ENCODE peak calls at places on chromosomes 11 and 22, in nine cellular contexts. One of them, this sample, is unnamed. For H3K4me1, the result is how much of the 10 kb centered on the place peaks cover.

GRCh38 chr11:14374922-14375630 is 16.1 kb upstream of the RRAS2 start:
- DNase-seq in heart right ventricle: no peak
- DNase-seq in cardiac muscle cell: no peak
- DNase-seq in HepG2: no peak
- DNase-seq in Peyer's patch: no peak
- DNase-seq in spleen: no peak
- DNase-seq in tibial artery: no peak
- DNase-seq in gastrocnemius medialis: no peak
- DNase-seq in psoas muscle: no peak
- DNase-seq in this sample: no peak

GRCh38 chr11:102010776-102011500 is 36.3 kb upstream of the CFAP300 start:
- DNase-seq in heart right ventricle: peak
- DNase-seq in cardiac muscle cell: peak
- DNase-seq in gastrocnemius medialis: peak
- DNase-seq in tibial artery: peak
- DNase-seq in spleen: no peak
- DNase-seq in psoas muscle: peak
- DNase-seq in Peyer's patch: no peak
- DNase-seq in HepG2: peak
- DNase-seq in this sample: peak

GRCh38 chr22:22802346-22802970 is 85.2 kb upstream of the IGLL5 start:
- DNase-seq in tibial artery: no peak
- DNase-seq in psoas muscle: no peak
- DNase-seq in spleen: no peak
- DNase-seq in cardiac muscle cell: peak
- DNase-seq in HepG2: no peak
- DNase-seq in heart right ventricle: no peak
- DNase-seq in Peyer's patch: no peak
- DNase-seq in gastrocnemius medialis: no peak
- DNase-seq in this sample: no peak

GRCh38 chr11:103622296-103622695 is 414.1 kb upstream of the DDI1 start:
- DNase-seq in gastrocnemius medialis: no peak
- DNase-seq in psoas muscle: no peak
- DNase-seq in cardiac muscle cell: no peak
- DNase-seq in tibial artery: no peak
- DNase-seq in spleen: no peak
- DNase-seq in Peyer's patch: no peak
- DNase-seq in HepG2: no peak
- DNase-seq in heart right ventricle: no peak
- DNase-seq in this sample: no peak

GRCh38 chr22:37230673-37231405 is 13.2 kb downstream of the RAC2 start:
- DNase-seq in cardiac muscle cell: no peak
- DNase-seq in psoas muscle: peak
- DNase-seq in spleen: peak
- DNase-seq in heart right ventricle: no peak
- DNase-seq in tibial artery: no peak
- DNase-seq in gastrocnemius medialis: no peak
- DNase-seq in HepG2: no peak
- DNase-seq in Peyer's patch: peak
- DNase-seq in this sample: no peak

GRCh38 chr22:26825960-26826359 is 168.6 kb downstream of the MIAT start:
- DNase-seq in gastrocnemius medialis: no peak
- DNase-seq in HepG2: no peak
- DNase-seq in tibial artery: no peak
- DNase-seq in spleen: no peak
- DNase-seq in Peyer's patch: no peak
- DNase-seq in cardiac muscle cell: no peak
- DNase-seq in psoas muscle: no peak
- DNase-seq in heart right ventricle: no peak
- DNase-seq in this sample: no peak

GRCh38 chr11:88174627-88175003 is 628 bp downstream of the RAB38 start:
- DNase-seq in tibial artery: peak
- DNase-seq in cardiac muscle cell: peak
- DNase-seq in HepG2: no peak
- DNase-seq in Peyer's patch: no peak
- DNase-seq in spleen: peak
- DNase-seq in gastrocnemius medialis: peak
- DNase-seq in heart right ventricle: peak
- DNase-seq in psoas muscle: peak
- DNase-seq in this sample: peak

GRCh38 chr11:102620858-102621561 is 4.1 kb downstream of the MMP20 start:
- DNase-seq in psoas muscle: no peak
- DNase-seq in Peyer's patch: no peak
- DNase-seq in heart right ventricle: no peak
- DNase-seq in cardiac muscle cell: peak
- DNase-seq in tibial artery: peak
- DNase-seq in HepG2: no peak
- DNase-seq in spleen: no peak
- DNase-seq in gastrocnemius medialis: no peak
- DNase-seq in this sample: no peak

GRCh38 chr11:117181586-117182550 is 3.3 kb downstream of the SIDT2 start:
- DNase-seq in psoas muscle: peak
- DNase-seq in Peyer's patch: no peak
- DNase-seq in heart right ventricle: no peak
- DNase-seq in gastrocnemius medialis: no peak
- DNase-seq in tibial artery: no peak
- DNase-seq in cardiac muscle cell: no peak
- DNase-seq in spleen: no peak
- DNase-seq in HepG2: no peak
- DNase-seq in this sample: no peak

GRCh38 chr11:108906826-108907225 is 242.0 kb downstream of the DDX10 start:
- DNase-seq in heart right ventricle: no peak
- DNase-seq in tibial artery: no peak
- DNase-seq in HepG2: no peak
- DNase-seq in gastrocnemius medialis: no peak
- DNase-seq in spleen: no peak
- DNase-seq in cardiac muscle cell: no peak
- DNase-seq in Peyer's patch: no peak
- DNase-seq in psoas muscle: no peak
- DNase-seq in this sample: no peak

GRCh38 chr11:83195176-83195531 is 1.6 kb downstream of the ANKRD42 start:
- DNase-seq in HepG2: no peak
- DNase-seq in heart right ventricle: no peak
- DNase-seq in cardiac muscle cell: no peak
- DNase-seq in Peyer's patch: no peak
- DNase-seq in gastrocnemius medialis: no peak
- DNase-seq in psoas muscle: no peak
- DNase-seq in tibial artery: no peak
- DNase-seq in spleen: no peak
- DNase-seq in this sample: no peak
- TF ChIP-seq CTCF in HepG2: no peak
- TF ChIP-seq CTCF in heart right ventricle: no peak
- TF ChIP-seq CTCF in cardiac muscle cell: peak
- TF ChIP-seq CTCF in Peyer's patch: no peak
- TF ChIP-seq CTCF in gastrocnemius medialis: no peak
- TF ChIP-seq CTCF in psoas muscle: no peak
- TF ChIP-seq CTCF in tibial artery: no peak
- TF ChIP-seq CTCF in spleen: no peak
- TF ChIP-seq CTCF in this sample: no peak

GRCh38 chr22:17303840-17304779 is 65.2 kb upstream of the CECR2 start:
- DNase-seq in heart right ventricle: no peak
- DNase-seq in Peyer's patch: peak
- DNase-seq in HepG2: no peak
- DNase-seq in tibial artery: no peak
- DNase-seq in gastrocnemius medialis: peak
- DNase-seq in cardiac muscle cell: no peak
- DNase-seq in psoas muscle: no peak
- DNase-seq in spleen: peak
- DNase-seq in this sample: no peak

GRCh38 chr22:17302616-17303015 is 66.6 kb upstream of the CECR2 start:
- DNase-seq in heart right ventricle: no peak
- DNase-seq in Peyer's patch: no peak
- DNase-seq in psoas muscle: no peak
- DNase-seq in tibial artery: no peak
- DNase-seq in HepG2: no peak
- DNase-seq in gastrocnemius medialis: no peak
- DNase-seq in cardiac muscle cell: no peak
- DNase-seq in spleen: peak
- DNase-seq in this sample: no peak

GRCh38 chr22:17303441-17303839 is 65.8 kb upstream of the CECR2 start:
- DNase-seq in Peyer's patch: no peak
- DNase-seq in heart right ventricle: no peak
- DNase-seq in gastrocnemius medialis: no peak
- DNase-seq in cardiac muscle cell: no peak
- DNase-seq in spleen: peak
- DNase-seq in psoas muscle: no peak
- DNase-seq in HepG2: no peak
- DNase-seq in tibial artery: no peak
- DNase-seq in this sample: no peak

GRCh38 chr22:17305076-17305475 is 64.2 kb upstream of the CECR2 start:
- DNase-seq in spleen: peak
- DNase-seq in tibial artery: no peak
- DNase-seq in cardiac muscle cell: no peak
- DNase-seq in heart right ventricle: no peak
- DNase-seq in HepG2: no peak
- DNase-seq in psoas muscle: no peak
- DNase-seq in Peyer's patch: no peak
- DNase-seq in gastrocnemius medialis: no peak
- DNase-seq in this sample: no peak

DNA sequence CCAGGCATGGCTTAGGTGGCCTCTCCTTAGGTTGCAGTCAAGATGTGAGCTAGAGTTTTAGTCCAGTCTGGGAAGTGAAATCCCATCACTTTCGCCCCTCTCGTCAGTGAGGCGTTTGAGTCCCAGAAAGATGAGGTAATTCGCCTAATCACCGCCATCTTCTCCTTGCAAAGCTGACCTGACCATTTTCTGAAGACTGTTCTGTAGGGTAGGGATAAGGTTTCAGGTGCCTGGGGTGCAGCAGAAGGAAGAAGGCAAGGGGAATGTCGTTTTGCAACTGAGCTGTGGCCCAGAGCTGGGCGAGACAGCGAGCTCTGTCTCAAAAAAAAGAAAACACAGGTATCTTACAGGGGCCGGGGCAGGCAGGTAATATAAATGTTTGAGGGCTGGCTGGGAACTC is 61.7 kb upstream of the CECR2 start:
- DNase-seq in HepG2: no peak
- DNase-seq in Peyer's patch: no peak
- DNase-seq in psoas muscle: no peak
- DNase-seq in cardiac muscle cell: no peak
- DNase-seq in tibial artery: no peak
- DNase-seq in heart right ventricle: no peak
- DNase-seq in gastrocnemius medialis: no peak
- DNase-seq in spleen: no peak
- DNase-seq in this sample: no peak
- H3K4me3 ChIP-seq in HepG2: no peak
- H3K4me3 ChIP-seq in Peyer's patch: no peak
- H3K4me3 ChIP-seq in psoas muscle: no peak
- H3K4me3 ChIP-seq in cardiac muscle cell: no peak
- H3K4me3 ChIP-seq in tibial artery: no peak
- H3K4me3 ChIP-seq in heart right ventricle: no peak
- H3K4me3 ChIP-seq in gastrocnemius medialis: no peak
- H3K4me3 ChIP-seq in spleen: no peak
- H3K4me3 ChIP-seq in this sample: no peak

GRCh38 chr11:69803604-69804218 is 15.5 kb downstream of the FGF3 start:
- DNase-seq in Peyer's patch: no peak
- DNase-seq in psoas muscle: no peak
- DNase-seq in gastrocnemius medialis: no peak
- DNase-seq in heart right ventricle: no peak
- DNase-seq in cardiac muscle cell: no peak
- DNase-seq in tibial artery: no peak
- DNase-seq in spleen: no peak
- DNase-seq in HepG2: no peak
- DNase-seq in this sample: no peak
- H3K4me1 ChIP-seq in Peyer's patch: under half
- H3K4me1 ChIP-seq in psoas muscle: under half
- H3K4me1 ChIP-seq in gastrocnemius medialis: under half
- H3K4me1 ChIP-seq in heart right ventricle: under half
- H3K4me1 ChIP-seq in cardiac muscle cell: under half
- H3K4me1 ChIP-seq in tibial artery: under half
- H3K4me1 ChIP-seq in spleen: under half
- H3K4me1 ChIP-seq in HepG2: under half
- H3K4me1 ChIP-seq in this sample: under half

DNA sequence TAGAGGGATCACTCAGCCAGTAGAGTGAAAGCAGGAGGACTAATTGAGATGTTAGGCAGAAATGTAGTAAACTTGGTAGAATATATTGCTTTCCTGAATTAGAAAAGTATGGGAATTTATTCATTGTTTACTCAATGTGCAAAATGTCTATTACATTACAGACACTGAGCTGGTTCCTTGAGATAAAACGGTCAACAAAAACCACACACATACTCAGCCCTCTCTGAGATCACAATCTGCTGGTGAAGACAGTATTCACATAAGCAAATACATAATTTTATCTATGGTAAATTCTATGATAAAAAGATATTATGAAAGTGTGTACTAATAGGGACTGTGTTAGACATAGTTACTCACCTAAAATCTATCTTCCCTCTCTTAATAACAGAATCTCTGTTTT is 833.5 kb downstream of the KCNA4 start:
- DNase-seq in cardiac muscle cell: no peak
- DNase-seq in spleen: no peak
- DNase-seq in psoas muscle: no peak
- DNase-seq in tibial artery: no peak
- DNase-seq in Peyer's patch: no peak
- DNase-seq in HepG2: no peak
- DNase-seq in gastrocnemius medialis: no peak
- DNase-seq in heart right ventricle: no peak
- DNase-seq in this sample: no peak
- TF ChIP-seq CTCF in cardiac muscle cell: no peak
- TF ChIP-seq CTCF in spleen: no peak
- TF ChIP-seq CTCF in psoas muscle: no peak
- TF ChIP-seq CTCF in tibial artery: no peak
- TF ChIP-seq CTCF in Peyer's patch: no peak
- TF ChIP-seq CTCF in HepG2: no peak
- TF ChIP-seq CTCF in gastrocnemius medialis: no peak
- TF ChIP-seq CTCF in heart right ventricle: no peak
- TF ChIP-seq CTCF in this sample: no peak

GRCh38 chr22:46090051-46090591 is 60.2 kb upstream of the PPARA start:
- DNase-seq in spleen: peak
- DNase-seq in Peyer's patch: no peak
- DNase-seq in cardiac muscle cell: no peak
- DNase-seq in tibial artery: peak
- DNase-seq in heart right ventricle: peak
- DNase-seq in gastrocnemius medialis: peak
- DNase-seq in HepG2: no peak
- DNase-seq in psoas muscle: peak
- DNase-seq in this sample: peak
- H3K4me3 ChIP-seq in spleen: no peak
- H3K4me3 ChIP-seq in Peyer's patch: no peak
- H3K4me3 ChIP-seq in cardiac muscle cell: no peak
- H3K4me3 ChIP-seq in tibial artery: peak
- H3K4me3 ChIP-seq in heart right ventricle: no peak
- H3K4me3 ChIP-seq in gastrocnemius medialis: no peak
- H3K4me3 ChIP-seq in HepG2: no peak
- H3K4me3 ChIP-seq in psoas muscle: peak
- H3K4me3 ChIP-seq in this sample: peak

This sample was measured in tibial nerve.